ENCODE peak calls at places on chromosomes 3 and 15, in ten cellular contexts. J is fibroblast of lung; E is psoas muscle; V is mesendoderm; F is CD8-positive, alpha-beta memory T cell; U is endodermal cell; O is lung; S is hepatocyte; D is cardiac muscle cell; P is CD8-positive, alpha-beta T cell. Y is an unnamed sample.

GRCh38 chr3:125585595-125586223 is 9.6 kb downstream of the OSBPL11 start:
- DNase-seq in F (peak; percentile 51), J (peak; percentile 87), V (peak; percentile 81), D (peak; percentile 88), S (peak; percentile 74), O (peak; percentile 45), P (no peak), U (peak; percentile 86), E (no peak), Y (peak; percentile 58)

GRCh38 chr3:170470063-170471006 is 51.7 kb downstream of the CLDN11 start:
- DNase-seq in S (no peak), D (no peak), E (no peak), P (no peak), U (no peak), J (peak; percentile 80), O (no peak), V (no peak), F (no peak), Y (no peak)

GRCh38 chr3:63951492-63951891 is 39.3 kb upstream of the SCAANT1 start:
- DNase-seq in F (no peak), P (no peak), J (no peak), S (no peak), V (no peak), E (no peak), U (no peak), O (no peak), D (no peak), Y (no peak)

GRCh38 chr3:43695443-43695842 is 4.7 kb downstream of the ABHD5 start:
- DNase-seq in F (no peak), P (no peak), D (peak; percentile 87), S (no peak), V (no peak), E (no peak), O (no peak), U (no peak), J (peak; percentile 94), Y (no peak)

GRCh38 chr3:149393355-149394165 is 16.1 kb upstream of the TM4SF1 start:
- DNase-seq in D (peak; percentile 86), S (peak; percentile 86), O (peak; percentile 80), P (no peak), F (no peak), V (peak; percentile 79), U (peak; percentile 86), E (peak; percentile 74), J (peak; percentile 86), Y (no peak)

GRCh38 chr3:124360626-124361025 is 368.7 kb upstream of the ROPN1 start:
- DNase-seq in O (no peak), E (no peak), U (peak; percentile 75), J (no peak), P (no peak), D (peak; percentile 10), V (peak; percentile 82), S (no peak), F (no peak), Y (no peak)

GRCh38 chr3:127964053-127964452 is 49.0 kb downstream of the KBTBD12 start:
- DNase-seq in P (no peak), U (no peak), S (peak; percentile 50), E (no peak), O (peak; percentile 53), J (peak; percentile 76), D (peak; percentile 52), V (no peak), F (no peak), Y (no peak)

GRCh38 chr15:101016581-101016980 is 97.4 kb downstream of the LRRK1 start:
- DNase-seq in J (no peak), V (no peak), U (no peak), F (no peak), E (no peak), S (no peak), D (no peak), O (peak; percentile 26), P (no peak), Y (no peak)

GRCh38 chr3:197406266-197406665 is 107.9 kb upstream of the DLG1 start:
- DNase-seq in V (no peak), D (peak; percentile 72), E (no peak), S (peak; percentile 46), J (peak; percentile 9), O (no peak), F (no peak), U (no peak), P (no peak), Y (peak; percentile 32)

GRCh38 chr3:32843504-32844321 is 25.9 kb downstream of the TRIM71 start:
- DNase-seq in V (peak; percentile 95), F (no peak), P (no peak), E (no peak), O (no peak), D (no peak), S (no peak), U (peak; percentile 91), J (no peak), Y (no peak)

GRCh38 chr15:89839424-89839823 is 24.8 kb upstream of the ANPEP start:
- DNase-seq in D (no peak), P (no peak), J (no peak), O (no peak), U (no peak), S (no peak), F (no peak), E (no peak), V (no peak), Y (no peak)

GRCh38 chr3:149717391-149718056 is 34.8 kb downstream of the COMMD2 start:
- DNase-seq in J (peak; percentile 89), P (no peak), F (no peak), E (no peak), U (peak; percentile 73), D (peak; percentile 88), O (peak; percentile 39), V (peak; percentile 83), S (peak; percentile 74), Y (no peak)

GRCh38 chr15:58701376-58701775 is 48.1 kb downstream of the ADAM10 start:
- DNase-seq in O (no peak), P (no peak), U (no peak), F (no peak), S (no peak), J (no peak), V (no peak), D (no peak), E (no peak), Y (no peak)

GRCh38 chr15:58698887-58699641 is 50.4 kb downstream of the ADAM10 start:
- DNase-seq in J (peak; percentile 36), V (no peak), O (no peak), S (no peak), F (no peak), D (no peak), E (no peak), U (no peak), P (no peak), Y (no peak)

GRCh38 chr15:58697220-58697619 is 52.3 kb downstream of the ADAM10 start:
- DNase-seq in S (no peak), D (no peak), O (no peak), J (no peak), E (no peak), F (no peak), P (no peak), V (no peak), U (no peak), Y (no peak)

GRCh38 chr15:58702233-58702632 is 47.3 kb downstream of the ADAM10 start:
- DNase-seq in J (no peak), E (no peak), O (no peak), F (no peak), P (no peak), S (no peak), D (no peak), U (no peak), V (no peak), Y (no peak)

GRCh38 chr15:58699769-58700168 is 49.7 kb downstream of the ADAM10 start:
- DNase-seq in P (no peak), U (no peak), E (no peak), S (no peak), F (no peak), O (no peak), V (no peak), J (no peak), D (no peak), Y (no peak)
- H3K4me3 ChIP-seq in P (no peak overlapping the region), U (peak overlapping the region; percentile 37), E (no peak overlapping the region), S (no peak overlapping the region), F (no peak overlapping the region), O (no peak overlapping the region), V (no peak overlapping the region), J (no peak overlapping the region), D (no peak overlapping the region), Y (no peak overlapping the region)

DNA sequence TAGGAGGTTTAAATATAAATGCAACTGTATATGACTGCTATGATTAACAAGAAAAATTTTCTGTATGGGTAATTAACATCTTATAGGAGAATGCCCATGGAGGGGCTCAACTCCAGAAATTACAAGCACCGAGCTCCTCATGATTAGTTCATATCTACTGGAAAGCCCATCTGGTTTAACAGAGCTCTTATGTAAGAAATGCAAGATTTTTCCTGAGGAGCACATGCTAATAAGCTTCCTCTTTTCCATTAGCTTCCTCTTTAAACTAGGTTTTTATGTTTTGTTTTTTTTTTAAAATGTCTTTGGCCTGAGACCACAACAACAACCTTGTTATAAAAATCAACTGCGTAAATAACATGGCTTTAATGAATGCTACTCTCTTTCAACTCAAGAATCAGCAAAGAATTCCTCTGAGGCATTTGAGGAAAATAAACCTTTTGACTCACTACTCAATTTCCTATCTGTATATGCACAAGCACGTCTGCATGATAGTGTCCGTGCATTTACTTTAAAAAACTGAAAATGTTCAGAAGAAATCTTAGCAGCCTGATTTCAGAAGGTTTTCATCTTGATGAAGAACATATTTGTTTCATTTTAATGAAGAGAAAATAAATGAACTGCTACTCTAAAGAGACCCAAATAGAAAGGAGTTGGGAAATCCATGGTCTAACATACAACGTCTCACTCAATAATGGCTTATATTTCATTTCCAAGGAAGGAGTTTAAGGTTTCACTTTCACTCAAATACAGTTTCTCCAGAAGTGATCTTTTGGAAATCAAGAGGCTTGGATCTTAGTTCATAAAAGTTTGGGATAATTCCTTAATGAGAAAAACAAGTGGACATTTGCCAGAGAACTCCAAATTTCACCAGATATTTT is 180.8 kb downstream of the KCNAB1 start:
- DNase-seq in P (no peak), O (no peak), S (no peak), D (peak; percentile 21), E (no peak), V (no peak), U (no peak), J (peak; percentile 42), F (no peak), Y (no peak)
- H3K27ac ChIP-seq in P (no peak overlapping the region), O (no peak overlapping the region), S (no peak overlapping the region), D (no peak overlapping the region), E (no peak overlapping the region), V (no peak overlapping the region), U (no peak overlapping the region), J (no peak overlapping the region), F (no peak overlapping the region), Y (no peak overlapping the region)

GRCh38 chr3:70982274-70982673 is 601.3 kb downstream of the FOXP1 start:
- DNase-seq in D (peak; percentile 46), S (no peak), P (no peak), O (no peak), J (no peak), U (no peak), E (no peak), V (no peak), F (no peak), Y (no peak)
- H3K4me3 ChIP-seq in D (no peak overlapping the region), S (no peak overlapping the region), P (no peak overlapping the region), O (no peak overlapping the region), J (no peak overlapping the region), U (no peak overlapping the region), E (peak overlapping the region; percentile 41), V (no peak overlapping the region), F (no peak overlapping the region), Y (no peak overlapping the region)

GRCh38 chr3:157931517-157931916 is 174.7 kb downstream of the SHOX2 start:
- DNase-seq in V (no peak), S (no peak), D (no peak), F (no peak), O (no peak), E (no peak), P (no peak), U (no peak), J (no peak), Y (no peak)
- H3K27ac ChIP-seq in V (no peak overlapping the region), S (no peak overlapping the region), D (no peak overlapping the region), F (no peak overlapping the region), O (no peak overlapping the region), E (no peak overlapping the region), P (no peak overlapping the region), U (no peak overlapping the region), J (no peak overlapping the region), Y (no peak overlapping the region)

GRCh38 chr3:196178993-196179379 is 32.2 kb downstream of the ZDHHC19 start:
- DNase-seq in O (no peak), S (no peak), F (no peak), D (no peak), E (no peak), V (no peak), J (no peak), U (no peak), P (no peak), Y (no peak)
- H3K4me3 ChIP-seq in O (no peak overlapping the region), S (no peak overlapping the region), F (peak overlapping the region; percentile 40), D (no peak overlapping the region), E (peak overlapping the region; percentile 5), V (no peak overlapping the region), J (no peak overlapping the region), U (no peak overlapping the region), P (peak overlapping the region; percentile 6), Y (peak overlapping the region; percentile 20)